ENCODE peak calls at places on chromosomes 13 and 19, in nine cellular contexts. O is heart right ventricle, C is ascending aorta, G is lung, M is thyroid gland, F is PC-3, I is IMR-90, L is AG04449, Y is fibroblast of pulmonary artery. X is an unnamed sample.

GRCh38 chr19:3692141-3693029 is 7.9 kb downstream of the PIP5K1C start:
- DNase-seq in O (no peak), C (no peak), G (no peak), M (no peak), F (peak), I (no peak), L (no peak), Y (no peak), X (no peak)

GRCh38 chr19:4678881-4679379 is 8.8 kb upstream of the MYDGF start:
- DNase-seq in O (no peak), C (no peak), G (no peak), M (no peak), F (peak), I (no peak), L (no peak), Y (no peak), X (no peak)

GRCh38 chr13:93956416-93956815 is 523.1 kb downstream of the DCT start:
- DNase-seq in O (no peak), C (no peak), G (no peak), M (no peak), F (no peak), I (no peak), L (no peak), Y (no peak), X (no peak)

GRCh38 chr13:90415902-90416301 is 931.6 kb upstream of the MIR17HG start:
- DNase-seq in O (no peak), C (no peak), G (no peak), M (no peak), F (no peak), I (no peak), L (no peak), Y (no peak), X (no peak)

GRCh38 chr19:18763674-18764590 is 27.2 kb downstream of the COMP start:
- DNase-seq in O (no peak), C (no peak), G (peak), M (peak), F (peak), I (peak), L (peak), Y (no peak), X (no peak)

GRCh38 chr19:34733266-34733825 is 697 bp upstream of the ZNF181 start:
- DNase-seq in O (peak), C (peak), G (peak), M (peak), F (no peak), I (no peak), L (no peak), Y (no peak), X (peak)

GRCh38 chr19:55490478-55491436 is 2.5 kb downstream of the SSC5D start:
- DNase-seq in O (no peak), C (no peak), G (no peak), M (no peak), F (no peak), I (no peak), L (no peak), Y (no peak), X (no peak)

GRCh38 chr13:28658539-28658795 is 463 bp upstream of the POMP start:
- DNase-seq in O (no peak), C (no peak), G (no peak), M (no peak), F (no peak), I (no peak), L (no peak), Y (no peak), X (no peak)

GRCh38 chr19:41799444-41800000 is 3.1 kb downstream of the CEACAM3 start:
- DNase-seq in O (no peak), C (no peak), G (peak), M (peak), F (peak), I (no peak), L (no peak), Y (no peak), X (no peak)

GRCh38 chr19:13036366-13036976 is 41.2 kb downstream of the NFIX start:
- DNase-seq in O (no peak), C (no peak), G (peak), M (peak), F (peak), I (peak), L (no peak), Y (peak), X (no peak)

GRCh38 chr19:8515317-8515716 is 1.4 kb upstream of the ZNF414 start:
- DNase-seq in O (no peak), C (no peak), G (no peak), M (no peak), F (no peak), I (no peak), L (no peak), Y (no peak), X (peak)

GRCh38 chr19:17001603-17002183 is 24.9 kb downstream of the CPAMD8 start:
- DNase-seq in O (no peak), C (no peak), G (no peak), M (peak), F (no peak), I (no peak), L (no peak), Y (no peak), X (no peak)

GRCh38 chr13:102394158-102395053 is 7.4 kb downstream of the FGF14 start:
- DNase-seq in O (peak), C (peak), G (peak), M (peak), F (no peak), I (peak), L (no peak), Y (peak), X (peak)

GRCh38 chr19:55536951-55537740 is at the start of gene SBK2:
- DNase-seq in O (no peak), C (no peak), G (no peak), M (no peak), F (no peak), I (no peak), L (no peak), Y (no peak), X (no peak)

GRCh38 chr19:29944415-29945012 is 2.5 kb downstream of the URI1 start:
- DNase-seq in O (no peak), C (no peak), G (no peak), M (no peak), F (no peak), I (no peak), L (no peak), Y (no peak), X (no peak)

GRCh38 chr19:13978306-13978705 is 26.0 kb downstream of the DCAF15 start:
- DNase-seq in O (peak), C (peak), G (peak), M (peak), F (no peak), I (no peak), L (no peak), Y (peak), X (no peak)

GRCh38 chr19:11267316-11268085 is 5.2 kb upstream of the DOCK6 start:
- DNase-seq in O (no peak), C (no peak), G (no peak), M (no peak), F (no peak), I (no peak), L (no peak), Y (no peak), X (no peak)

GRCh38 chr19:58500242-58500641 is 11.6 kb downstream of the SLC27A5 start:
- DNase-seq in O (no peak), C (no peak), G (no peak), M (no peak), F (no peak), I (no peak), L (no peak), Y (no peak), X (no peak)
- H3K4me3 ChIP-seq in O (peak), C (peak), G (no peak), M (peak), F (no peak), I (no peak), L (peak), Y (peak), X (peak)

DNA sequence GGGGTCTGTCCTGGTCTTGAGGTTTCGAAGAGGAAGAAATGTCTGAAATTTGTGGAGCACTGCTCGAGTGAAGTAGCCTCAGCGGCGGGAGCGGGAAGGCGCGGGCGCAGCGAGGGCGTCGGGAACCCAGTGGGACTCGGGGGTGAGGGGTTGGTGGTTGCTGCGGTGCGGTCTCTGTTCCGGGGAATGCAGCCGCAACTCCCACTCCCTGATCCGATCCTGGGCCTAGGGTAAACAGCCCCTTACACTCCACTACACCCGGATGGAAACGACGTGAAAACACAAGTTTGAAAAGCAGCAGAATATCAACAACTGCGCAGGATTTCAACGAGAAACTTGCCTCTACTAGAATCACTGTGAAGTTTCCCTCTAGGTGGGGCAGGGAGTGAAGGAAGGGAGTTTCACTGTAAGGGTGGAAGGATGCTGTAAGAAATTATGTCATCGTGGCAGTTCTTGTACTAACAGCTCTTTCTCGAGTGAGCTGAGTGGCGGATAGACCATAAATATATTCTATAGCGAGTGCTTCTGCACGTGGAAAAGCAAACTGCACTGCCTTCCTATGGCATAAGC is 2.0 kb upstream of the KLF12 start:
- DNase-seq in O (peak), C (no peak), G (no peak), M (peak), F (peak), I (peak), L (no peak), Y (peak), X (no peak)
- TF ChIP-seq CTCF in O (no peak), C (no peak), G (no peak), M (no peak), F (no peak), I (no peak), L (no peak), Y (peak), X (no peak)

DNA sequence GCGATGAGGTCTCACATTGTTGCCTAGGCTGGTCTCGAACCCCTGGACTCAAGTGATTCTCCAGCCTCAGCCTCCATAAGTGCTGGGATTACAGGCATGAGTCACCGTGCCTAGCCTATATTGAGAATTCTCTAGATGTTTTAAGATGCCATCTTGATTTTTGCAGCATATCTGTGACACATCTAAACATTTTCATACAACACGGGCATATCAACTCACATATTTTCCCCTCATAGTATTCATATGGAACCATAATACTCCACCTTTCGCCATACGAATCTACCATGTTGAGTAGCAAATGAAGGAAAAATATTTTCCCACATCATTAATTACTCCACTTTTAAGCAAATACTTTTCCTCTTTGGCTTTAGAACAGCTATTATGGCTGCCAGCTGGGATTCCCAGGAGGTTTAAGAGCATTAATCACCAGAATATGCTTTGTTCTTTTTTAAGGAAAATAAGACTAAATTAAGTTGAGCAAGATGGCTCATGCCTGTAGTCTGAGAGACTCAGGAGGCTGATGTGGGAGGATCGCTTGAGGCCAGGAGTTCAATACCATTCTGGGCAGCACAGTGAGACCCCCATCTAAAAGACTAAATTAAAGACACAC is 56.9 kb upstream of the GTF2F2 start:
- DNase-seq in O (no peak), C (no peak), G (no peak), M (no peak), F (no peak), I (peak), L (peak), Y (peak), X (no peak)
- H3K4me3 ChIP-seq in O (no peak), C (no peak), G (no peak), M (no peak), F (no peak), I (no peak), L (no peak), Y (no peak), X (no peak)

GRCh38 chr19:54179921-54180452 is 7.0 kb upstream of the TMC4 start:
- DNase-seq in O (no peak), C (no peak), G (no peak), M (no peak), F (peak), I (peak), L (no peak), Y (peak), X (no peak)
- TF ChIP-seq CTCF in O (no peak), C (no peak), G (no peak), M (no peak), F (peak), I (peak), L (peak), Y (peak), X (peak)

GRCh38 chr19:2428027-2428690 is 773 bp upstream of the TIMM13 start:
- DNase-seq in O (no peak), C (no peak), G (no peak), M (peak), F (no peak), I (peak), L (no peak), Y (no peak), X (no peak)
- H3K4me3 ChIP-seq in O (peak), C (peak), G (no peak), M (peak), F (peak), I (no peak), L (peak), Y (peak), X (peak)

GRCh38 chr19:53076984-53077383 is 26.2 kb downstream of the ZNF160 start:
- DNase-seq in O (peak), C (no peak), G (no peak), M (peak), F (peak), I (peak), L (no peak), Y (peak), X (no peak)
- TF ChIP-seq CTCF in O (peak), C (peak), G (peak), M (peak), F (peak), I (peak), L (peak), Y (peak), X (no peak)

DNA sequence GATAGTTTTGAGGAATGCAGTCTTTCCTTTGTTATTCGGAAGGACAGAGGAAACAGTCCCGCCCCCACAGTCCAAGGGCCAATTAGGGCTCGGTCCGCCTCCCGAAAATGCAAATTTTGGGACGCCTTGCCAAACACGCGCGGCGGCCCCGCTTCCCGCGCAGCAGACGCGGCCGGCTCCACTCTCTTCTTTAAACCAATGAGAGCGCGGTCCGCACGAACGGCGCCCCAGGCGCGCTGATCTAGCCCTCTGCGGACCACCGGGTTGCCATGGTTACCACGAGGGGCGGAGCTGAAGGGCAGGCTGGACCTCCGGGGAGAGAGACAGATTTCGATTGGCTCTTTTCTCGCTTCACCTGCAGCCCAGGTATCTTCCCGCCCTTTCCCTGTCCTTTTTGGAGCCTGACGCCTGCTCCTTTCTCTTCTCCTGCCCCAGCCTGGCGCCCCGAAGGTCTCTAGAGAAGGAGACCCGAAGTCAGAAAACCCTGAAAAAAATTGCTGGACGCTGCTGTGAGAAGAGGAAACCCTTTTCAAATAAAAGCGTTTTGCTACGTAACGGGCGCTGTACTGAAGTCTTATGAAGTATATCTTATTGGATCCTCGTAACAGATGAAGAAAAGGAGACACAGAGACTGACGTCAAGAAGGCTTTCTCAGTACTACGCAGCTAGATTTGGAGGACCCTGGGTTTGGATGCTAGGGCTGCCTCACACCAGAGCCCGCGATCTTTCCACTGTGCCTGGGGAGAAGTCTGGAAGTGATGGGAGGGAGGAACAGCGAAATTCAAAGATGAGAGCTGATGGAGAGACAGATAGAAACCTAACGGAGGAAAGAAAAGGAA is 2.0 kb downstream of the PTH2 start:
- DNase-seq in O (peak), C (no peak), G (peak), M (peak), F (peak), I (peak), L (no peak), Y (peak), X (peak)
- H3K4me3 ChIP-seq in O (peak), C (no peak), G (no peak), M (no peak), F (no peak), I (no peak), L (peak), Y (no peak), X (no peak)

DNA sequence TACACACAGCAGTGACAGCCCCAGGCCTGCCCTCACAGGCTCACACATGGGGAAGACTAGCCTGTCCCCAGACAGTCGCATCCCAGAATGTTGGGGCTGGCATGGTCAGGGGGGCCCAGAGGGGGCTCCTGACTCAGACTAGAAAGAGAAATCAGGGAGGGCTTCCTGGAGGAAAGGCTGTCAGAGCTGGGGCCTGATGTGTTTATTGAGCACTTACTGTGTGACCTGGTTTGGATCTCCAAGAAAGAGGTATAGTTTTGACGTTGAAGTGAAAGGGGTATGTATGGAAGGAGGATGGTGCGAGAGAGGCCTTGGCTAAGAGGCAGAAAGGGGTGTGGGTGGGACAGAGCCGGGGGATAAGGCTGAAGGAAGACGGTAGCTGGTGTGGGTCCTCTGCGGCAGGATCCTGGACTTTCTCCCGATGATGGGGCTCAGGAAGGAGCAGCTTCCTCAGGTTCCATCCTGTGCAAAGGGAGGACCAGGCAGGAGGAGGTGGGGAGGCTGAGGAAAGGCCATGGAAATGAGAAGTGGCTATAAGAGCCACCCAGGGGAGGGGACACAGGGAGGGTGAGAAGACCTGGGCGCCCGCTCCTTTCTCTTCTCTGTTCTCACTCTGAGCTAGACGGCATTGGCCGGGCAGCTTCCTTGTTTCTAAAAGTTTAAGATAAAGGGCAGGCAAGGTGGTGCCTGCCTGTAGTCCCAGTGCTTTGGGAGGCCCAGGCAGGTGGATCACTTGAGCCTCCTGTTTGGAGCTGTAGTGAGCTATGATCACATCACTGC is 16.1 kb upstream of the BCL3 start:
- DNase-seq in O (no peak), C (no peak), G (no peak), M (no peak), F (no peak), I (no peak), L (no peak), Y (no peak), X (peak)
- TF ChIP-seq CTCF in O (no peak), C (no peak), G (no peak), M (no peak), F (no peak), I (no peak), L (no peak), Y (no peak), X (no peak)